ENCODE peak calls at places on chromosomes 1 and 21, in ten cellular contexts. One of them, this sample, is unnamed.

GRCh38 chr1:185880779-185881333 is 146.7 kb downstream of the HMCN1 start:
- DNase-seq in cardiac muscle cell: no peak
- DNase-seq in GM10248: no peak
- DNase-seq in GM12865: no peak
- DNase-seq in AG04450: no peak
- DNase-seq in fibroblast of mammary gland: no peak
- DNase-seq in uterus: no peak
- DNase-seq in transverse colon: no peak
- DNase-seq in endothelial cell: no peak
- DNase-seq in BJ: no peak
- DNase-seq in this sample: no peak

GRCh38 chr1:42780176-42780575 is 4.6 kb upstream of the TMEM269 start:
- DNase-seq in cardiac muscle cell: no peak
- DNase-seq in GM10248: no peak
- DNase-seq in GM12865: no peak
- DNase-seq in AG04450: no peak
- DNase-seq in fibroblast of mammary gland: no peak
- DNase-seq in uterus: no peak
- DNase-seq in transverse colon: no peak
- DNase-seq in endothelial cell: no peak
- DNase-seq in BJ: no peak
- DNase-seq in this sample: no peak

GRCh38 chr1:163712321-163712720 is 390.6 kb downstream of the NUF2 start:
- DNase-seq in cardiac muscle cell: no peak
- DNase-seq in GM10248: no peak
- DNase-seq in GM12865: no peak
- DNase-seq in AG04450: no peak
- DNase-seq in fibroblast of mammary gland: no peak
- DNase-seq in uterus: no peak
- DNase-seq in transverse colon: no peak
- DNase-seq in endothelial cell: no peak
- DNase-seq in BJ: no peak
- DNase-seq in this sample: no peak

GRCh38 chr1:60924964-60925798 is 157.2 kb upstream of the NFIA start:
- DNase-seq in cardiac muscle cell: no peak
- DNase-seq in GM10248: no peak
- DNase-seq in GM12865: no peak
- DNase-seq in AG04450: no peak
- DNase-seq in fibroblast of mammary gland: no peak
- DNase-seq in uterus: no peak
- DNase-seq in transverse colon: no peak
- DNase-seq in endothelial cell: no peak
- DNase-seq in BJ: no peak
- DNase-seq in this sample: no peak

GRCh38 chr1:174160109-174160473 is 771 bp downstream of the RABGAP1L start:
- DNase-seq in cardiac muscle cell: peak; percentile 17
- DNase-seq in GM10248: no peak
- DNase-seq in GM12865: peak; percentile 54
- DNase-seq in AG04450: no peak
- DNase-seq in fibroblast of mammary gland: peak; percentile 57
- DNase-seq in uterus: peak; percentile 24
- DNase-seq in transverse colon: peak; percentile 80
- DNase-seq in endothelial cell: peak; percentile 28
- DNase-seq in BJ: no peak
- DNase-seq in this sample: peak; percentile 31

GRCh38 chr1:111052246-111052645 is 87.6 kb downstream of the DRAM2 start:
- DNase-seq in cardiac muscle cell: no peak
- DNase-seq in GM10248: no peak
- DNase-seq in GM12865: no peak
- DNase-seq in AG04450: no peak
- DNase-seq in fibroblast of mammary gland: peak; percentile 2
- DNase-seq in uterus: no peak
- DNase-seq in transverse colon: no peak
- DNase-seq in endothelial cell: no peak
- DNase-seq in BJ: no peak
- DNase-seq in this sample: no peak

GRCh38 chr1:53127546-53127945 is 14.9 kb downstream of the SLC1A7 start:
- DNase-seq in cardiac muscle cell: no peak
- DNase-seq in GM10248: no peak
- DNase-seq in GM12865: peak; percentile 9
- DNase-seq in AG04450: no peak
- DNase-seq in fibroblast of mammary gland: peak; percentile 27
- DNase-seq in uterus: peak; percentile 14
- DNase-seq in transverse colon: peak; percentile 5
- DNase-seq in endothelial cell: no peak
- DNase-seq in BJ: no peak
- DNase-seq in this sample: no peak

GRCh38 chr1:219317762-219318353 is 144.2 kb downstream of the LYPLAL1 start:
- DNase-seq in cardiac muscle cell: peak; percentile 70
- DNase-seq in GM10248: peak; percentile 22
- DNase-seq in GM12865: peak; percentile 49
- DNase-seq in AG04450: no peak
- DNase-seq in fibroblast of mammary gland: no peak
- DNase-seq in uterus: no peak
- DNase-seq in transverse colon: no peak
- DNase-seq in endothelial cell: peak; percentile 5
- DNase-seq in BJ: no peak
- DNase-seq in this sample: no peak

GRCh38 chr1:208029381-208030319 is 118.7 kb upstream of the CD34 start:
- DNase-seq in cardiac muscle cell: no peak
- DNase-seq in GM10248: no peak
- DNase-seq in GM12865: no peak
- DNase-seq in AG04450: peak; percentile 33
- DNase-seq in fibroblast of mammary gland: peak; percentile 77
- DNase-seq in uterus: peak; percentile 47
- DNase-seq in transverse colon: peak; percentile 19
- DNase-seq in endothelial cell: no peak
- DNase-seq in BJ: no peak
- DNase-seq in this sample: no peak

GRCh38 chr1:184769241-184769640 is 14.6 kb upstream of the EDEM3 start:
- DNase-seq in cardiac muscle cell: no peak
- DNase-seq in GM10248: no peak
- DNase-seq in GM12865: no peak
- DNase-seq in AG04450: no peak
- DNase-seq in fibroblast of mammary gland: no peak
- DNase-seq in uterus: no peak
- DNase-seq in transverse colon: no peak
- DNase-seq in endothelial cell: no peak
- DNase-seq in BJ: no peak
- DNase-seq in this sample: no peak

GRCh38 chr1:188350104-188350503 is 1521.4 kb downstream of the PLA2G4A start:
- DNase-seq in cardiac muscle cell: no peak
- DNase-seq in GM10248: no peak
- DNase-seq in GM12865: no peak
- DNase-seq in AG04450: no peak
- DNase-seq in fibroblast of mammary gland: no peak
- DNase-seq in uterus: no peak
- DNase-seq in transverse colon: no peak
- DNase-seq in endothelial cell: no peak
- DNase-seq in BJ: no peak
- DNase-seq in this sample: no peak

GRCh38 chr1:207282049-207282448 is 39.4 kb upstream of the CD55 start:
- DNase-seq in cardiac muscle cell: no peak
- DNase-seq in GM10248: no peak
- DNase-seq in GM12865: no peak
- DNase-seq in AG04450: no peak
- DNase-seq in fibroblast of mammary gland: peak; percentile 3
- DNase-seq in uterus: no peak
- DNase-seq in transverse colon: no peak
- DNase-seq in endothelial cell: no peak
- DNase-seq in BJ: no peak
- DNase-seq in this sample: no peak

GRCh38 chr1:151405167-151405951 is 6.0 kb downstream of the PSMB4 start:
- DNase-seq in cardiac muscle cell: no peak
- DNase-seq in GM10248: no peak
- DNase-seq in GM12865: no peak
- DNase-seq in AG04450: no peak
- DNase-seq in fibroblast of mammary gland: no peak
- DNase-seq in uterus: no peak
- DNase-seq in transverse colon: no peak
- DNase-seq in endothelial cell: no peak
- DNase-seq in BJ: no peak
- DNase-seq in this sample: no peak

GRCh38 chr1:70826428-70826827 is 221.2 kb downstream of the PTGER3 start:
- DNase-seq in cardiac muscle cell: no peak
- DNase-seq in GM10248: no peak
- DNase-seq in GM12865: no peak
- DNase-seq in AG04450: no peak
- DNase-seq in fibroblast of mammary gland: no peak
- DNase-seq in uterus: no peak
- DNase-seq in transverse colon: no peak
- DNase-seq in endothelial cell: no peak
- DNase-seq in BJ: no peak
- DNase-seq in this sample: no peak

GRCh38 chr1:112818990-112819689 is 104.0 kb upstream of the PPM1J start:
- DNase-seq in cardiac muscle cell: no peak
- DNase-seq in GM10248: no peak
- DNase-seq in GM12865: no peak
- DNase-seq in AG04450: peak; percentile 39
- DNase-seq in fibroblast of mammary gland: peak; percentile 53
- DNase-seq in uterus: no peak
- DNase-seq in transverse colon: no peak
- DNase-seq in endothelial cell: no peak
- DNase-seq in BJ: no peak
- DNase-seq in this sample: no peak

GRCh38 chr1:99886841-99887240 is 36.7 kb downstream of the AGL start:
- DNase-seq in cardiac muscle cell: no peak
- DNase-seq in GM10248: no peak
- DNase-seq in GM12865: no peak
- DNase-seq in AG04450: no peak
- DNase-seq in fibroblast of mammary gland: peak; percentile 25
- DNase-seq in uterus: no peak
- DNase-seq in transverse colon: no peak
- DNase-seq in endothelial cell: no peak
- DNase-seq in BJ: no peak
- DNase-seq in this sample: no peak

GRCh38 chr1:39317111-39317510 is 112.6 kb downstream of the MACF1 start:
- DNase-seq in cardiac muscle cell: no peak
- DNase-seq in GM10248: no peak
- DNase-seq in GM12865: no peak
- DNase-seq in AG04450: no peak
- DNase-seq in fibroblast of mammary gland: no peak
- DNase-seq in uterus: no peak
- DNase-seq in transverse colon: no peak
- DNase-seq in endothelial cell: no peak
- DNase-seq in BJ: no peak
- DNase-seq in this sample: no peak
- TF ChIP-seq CTCF in cardiac muscle cell: no peak
- TF ChIP-seq CTCF in GM10248: no peak
- TF ChIP-seq CTCF in GM12865: no peak
- TF ChIP-seq CTCF in AG04450: no peak
- TF ChIP-seq CTCF in fibroblast of mammary gland: no peak
- TF ChIP-seq CTCF in uterus: no peak
- TF ChIP-seq CTCF in transverse colon: no peak
- TF ChIP-seq CTCF in endothelial cell: no peak
- TF ChIP-seq CTCF in BJ: no peak
- TF ChIP-seq CTCF in this sample: no peak

GRCh38 chr1:171802207-171802606 is 20.7 kb downstream of the METTL13 start:
- DNase-seq in cardiac muscle cell: no peak
- DNase-seq in GM10248: no peak
- DNase-seq in GM12865: no peak
- DNase-seq in AG04450: no peak
- DNase-seq in fibroblast of mammary gland: no peak
- DNase-seq in uterus: no peak
- DNase-seq in transverse colon: no peak
- DNase-seq in endothelial cell: no peak
- DNase-seq in BJ: no peak
- DNase-seq in this sample: no peak
- TF ChIP-seq CTCF in cardiac muscle cell: no peak
- TF ChIP-seq CTCF in GM10248: no peak
- TF ChIP-seq CTCF in GM12865: no peak
- TF ChIP-seq CTCF in AG04450: no peak
- TF ChIP-seq CTCF in fibroblast of mammary gland: peak; percentile 5
- TF ChIP-seq CTCF in uterus: no peak
- TF ChIP-seq CTCF in transverse colon: no peak
- TF ChIP-seq CTCF in endothelial cell: no peak
- TF ChIP-seq CTCF in BJ: no peak
- TF ChIP-seq CTCF in this sample: no peak

DNA sequence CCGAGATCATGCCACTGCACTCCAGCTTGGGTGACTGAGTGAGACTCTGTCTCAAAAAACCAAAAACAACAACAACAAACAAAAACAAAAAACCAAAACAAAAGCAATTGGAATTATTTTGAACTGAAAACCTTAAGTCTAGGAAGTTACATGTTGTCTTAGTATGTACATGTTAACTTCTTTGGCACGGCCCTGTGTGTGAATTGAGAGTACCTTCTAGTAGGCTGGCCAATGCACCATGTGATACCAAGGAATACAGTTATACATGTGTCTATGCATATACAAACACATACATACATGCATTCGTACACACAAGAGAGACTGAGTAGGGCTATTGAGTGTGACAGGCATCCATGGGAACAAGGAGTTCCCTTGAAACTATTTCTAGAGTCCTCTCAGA is 18.6 kb downstream of the TPTE start:
- DNase-seq in cardiac muscle cell: no peak
- DNase-seq in GM10248: no peak
- DNase-seq in GM12865: no peak
- DNase-seq in AG04450: no peak
- DNase-seq in fibroblast of mammary gland: no peak
- DNase-seq in uterus: no peak
- DNase-seq in transverse colon: no peak
- DNase-seq in endothelial cell: no peak
- DNase-seq in BJ: no peak
- DNase-seq in this sample: no peak
- TF ChIP-seq CTCF in cardiac muscle cell: no peak
- TF ChIP-seq CTCF in GM10248: no peak
- TF ChIP-seq CTCF in GM12865: no peak
- TF ChIP-seq CTCF in AG04450: no peak
- TF ChIP-seq CTCF in fibroblast of mammary gland: no peak
- TF ChIP-seq CTCF in uterus: no peak
- TF ChIP-seq CTCF in transverse colon: no peak
- TF ChIP-seq CTCF in endothelial cell: no peak
- TF ChIP-seq CTCF in BJ: no peak
- TF ChIP-seq CTCF in this sample: no peak

GRCh38 chr1:240151126-240151735 is 59.5 kb downstream of the FMN2 start:
- DNase-seq in cardiac muscle cell: no peak
- DNase-seq in GM10248: no peak
- DNase-seq in GM12865: no peak
- DNase-seq in AG04450: no peak
- DNase-seq in fibroblast of mammary gland: peak; percentile 12
- DNase-seq in uterus: no peak
- DNase-seq in transverse colon: no peak
- DNase-seq in endothelial cell: no peak
- DNase-seq in BJ: no peak
- DNase-seq in this sample: no peak

GRCh38 chr1:240152611-240153297 is 61.1 kb downstream of the FMN2 start:
- DNase-seq in cardiac muscle cell: no peak
- DNase-seq in GM10248: no peak
- DNase-seq in GM12865: no peak
- DNase-seq in AG04450: no peak
- DNase-seq in fibroblast of mammary gland: peak; percentile 35
- DNase-seq in uterus: no peak
- DNase-seq in transverse colon: no peak
- DNase-seq in endothelial cell: no peak
- DNase-seq in BJ: no peak
- DNase-seq in this sample: no peak

DNA sequence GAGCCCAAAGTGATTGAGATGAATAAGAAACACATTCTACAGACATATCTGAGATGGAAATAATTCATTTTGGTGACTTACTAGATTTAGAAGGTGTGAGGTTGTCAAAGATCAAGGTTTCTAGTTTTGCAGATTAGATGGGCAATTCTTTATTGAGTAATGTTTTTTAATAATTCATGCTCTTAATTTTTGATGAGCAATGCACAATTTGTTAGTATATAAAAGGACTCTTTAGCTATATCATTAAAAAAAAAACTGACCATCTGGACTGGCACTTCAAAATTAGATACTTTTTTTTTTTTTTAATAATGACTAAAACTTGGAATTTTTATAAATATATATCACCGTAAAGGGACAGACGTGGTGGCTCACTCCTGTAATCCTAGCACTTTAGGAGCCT is 63.9 kb downstream of the FMN2 start:
- DNase-seq in cardiac muscle cell: no peak
- DNase-seq in GM10248: no peak
- DNase-seq in GM12865: no peak
- DNase-seq in AG04450: no peak
- DNase-seq in fibroblast of mammary gland: no peak
- DNase-seq in uterus: no peak
- DNase-seq in transverse colon: no peak
- DNase-seq in endothelial cell: no peak
- DNase-seq in BJ: no peak
- DNase-seq in this sample: no peak
- TF ChIP-seq CTCF in cardiac muscle cell: no peak
- TF ChIP-seq CTCF in GM10248: no peak
- TF ChIP-seq CTCF in GM12865: no peak
- TF ChIP-seq CTCF in AG04450: no peak
- TF ChIP-seq CTCF in fibroblast of mammary gland: no peak
- TF ChIP-seq CTCF in uterus: no peak
- TF ChIP-seq CTCF in transverse colon: no peak
- TF ChIP-seq CTCF in endothelial cell: no peak
- TF ChIP-seq CTCF in BJ: no peak
- TF ChIP-seq CTCF in this sample: no peak

This sample was measured in GM20000.